ENCODE peak calls at places on chromosomes 5 and 9, in six cellular contexts. B, Q, X, G, L and W are unnamed samples.
A peak's percentile ranks its signal among the peaks of the same experiment; 100 is the strongest.

GRCh38 chr9:35729700-35730485 is 2.1 kb downstream of the TLN1 start:
- DNase-seq in B (no peak), Q (peak; percentile 85), X (no peak), G (peak; percentile 86), L (peak; percentile 79), W (peak; percentile 86)

GRCh38 chr5:83331842-83332241 is 139.7 kb upstream of the VCAN start:
- DNase-seq in B (no peak), Q (peak; percentile 7), X (no peak), G (no peak), L (no peak), W (no peak)

GRCh38 chr9:70474413-70474812 is 60.0 kb upstream of the KLF9 start:
- DNase-seq in B (no peak), Q (no peak), X (no peak), G (no peak), L (no peak), W (no peak)

GRCh38 chr9:110895141-110895912 is 142.9 kb downstream of the LPAR1 start:
- DNase-seq in B (no peak), Q (no peak), X (no peak), G (no peak), L (no peak), W (no peak)

GRCh38 chr5:101561018-101561417 is 657.9 kb upstream of the ST8SIA4 start:
- DNase-seq in B (no peak), Q (no peak), X (no peak), G (no peak), L (no peak), W (no peak)

GRCh38 chr9:133890583-133890982 is 101.5 kb downstream of the VAV2 start:
- DNase-seq in B (no peak), Q (no peak), X (no peak), G (no peak), L (no peak), W (no peak)

GRCh38 chr9:108815156-108815555 is 40.6 kb downstream of the ACTL7B start:
- DNase-seq in B (no peak), Q (no peak), X (no peak), G (no peak), L (no peak), W (no peak)

GRCh38 chr5:150778517-150779396 is at the start of gene SMIM3:
- DNase-seq in B (peak; percentile 36), Q (peak; percentile 77), X (peak; percentile 27), G (peak; percentile 94), L (peak; percentile 71), W (peak; percentile 49)

GRCh38 chr9:110655723-110656641 is 12.6 kb upstream of the MUSK start:
- DNase-seq in B (no peak), Q (peak; percentile 87), X (no peak), G (peak; percentile 78), L (peak; percentile 89), W (no peak)

GRCh38 chr5:66582499-66582898 is 13.7 kb upstream of the MAST4 start:
- DNase-seq in B (no peak), Q (no peak), X (no peak), G (no peak), L (peak; percentile 63), W (no peak)

GRCh38 chr5:18314192-18314778 is 680.0 kb downstream of the TAF11L14 start:
- DNase-seq in B (no peak), Q (peak; percentile 25), X (no peak), G (no peak), L (peak; percentile 46), W (peak; percentile 15)